ENCODE peak calls at places on chromosomes 12 and 14, in ten cellular contexts. H, P, F, R, O, L, E, M, K and V are unnamed samples.

GRCh38 chr12:120257041-120257821 is 8.3 kb downstream of the PXN start:
- DNase-seq in H (no peak), P (peak; percentile 88), F (peak; percentile 75), R (peak; percentile 86), O (peak; percentile 80), L (peak; percentile 92), E (no peak), M (peak; percentile 74), K (peak; percentile 78), V (no peak)

GRCh38 chr12:80216890-80217559 is 117.7 kb downstream of the OTOGL start:
- DNase-seq in H (peak; percentile 39), P (no peak), F (no peak), R (peak; percentile 49), O (no peak), L (peak; percentile 21), E (no peak), M (no peak), K (no peak), V (no peak)

GRCh38 chr12:77124767-77125166 is 59.4 kb upstream of the E2F7 start:
- DNase-seq in H (no peak), P (no peak), F (no peak), R (no peak), O (no peak), L (peak; percentile 82), E (no peak), M (no peak), K (no peak), V (no peak)

GRCh38 chr14:60773558-60773957 is 39.0 kb downstream of the MNAT1 start:
- DNase-seq in H (no peak), P (no peak), F (no peak), R (no peak), O (no peak), L (no peak), E (no peak), M (no peak), K (no peak), V (no peak)

GRCh38 chr14:76950043-76951020 is 78.2 kb downstream of the IRF2BPL start:
- DNase-seq in H (no peak), P (no peak), F (peak; percentile 52), R (no peak), O (no peak), L (peak; percentile 78), E (peak; percentile 53), M (no peak), K (no peak), V (no peak)

GRCh38 chr12:89674326-89674942 is 34.2 kb downstream of the ATP2B1 start:
- DNase-seq in H (no peak), P (no peak), F (no peak), R (no peak), O (no peak), L (no peak), E (no peak), M (no peak), K (no peak), V (no peak)

GRCh38 chr12:12979151-12979550 is 20.9 kb downstream of the HEBP1 start:
- DNase-seq in H (no peak), P (no peak), F (no peak), R (no peak), O (no peak), L (no peak), E (no peak), M (no peak), K (no peak), V (no peak)

GRCh38 chr12:18629916-18630315 is 107.9 kb downstream of the PLCZ1 start:
- DNase-seq in H (no peak), P (no peak), F (no peak), R (no peak), O (no peak), L (peak; percentile 3), E (no peak), M (no peak), K (no peak), V (no peak)

GRCh38 chr12:62207248-62207647 is 53.0 kb upstream of the USP15 start:
- DNase-seq in H (no peak), P (no peak), F (no peak), R (no peak), O (no peak), L (no peak), E (no peak), M (no peak), K (no peak), V (no peak)

GRCh38 chr12:92961949-92962348 is 32.9 kb upstream of the EEA1 start:
- DNase-seq in H (no peak), P (no peak), F (no peak), R (no peak), O (no peak), L (no peak), E (no peak), M (no peak), K (no peak), V (no peak)

GRCh38 chr14:102786758-102787157 is 9.5 kb downstream of the TRAF3 start:
- DNase-seq in H (no peak), P (no peak), F (no peak), R (no peak), O (no peak), L (no peak), E (no peak), M (no peak), K (no peak), V (no peak)

GRCh38 chr12:31019561-31020308 is 53.9 kb upstream of the DDX11 start:
- DNase-seq in H (no peak), P (peak; percentile 53), F (no peak), R (no peak), O (no peak), L (no peak), E (no peak), M (peak; percentile 3), K (no peak), V (no peak)

GRCh38 chr14:67622675-67623074 is 3.0 kb downstream of the ARG2 start:
- DNase-seq in H (no peak), P (peak; percentile 84), F (peak; percentile 13), R (no peak), O (no peak), L (peak; percentile 79), E (peak; percentile 49), M (no peak), K (peak; percentile 23), V (no peak)

GRCh38 chr12:54277823-54278276 is 2.1 kb downstream of the CBX5 start:
- DNase-seq in H (no peak), P (no peak), F (no peak), R (no peak), O (no peak), L (peak; percentile 31), E (no peak), M (no peak), K (no peak), V (no peak)

GRCh38 chr12:54270345-54270744 is 9.6 kb downstream of the CBX5 start:
- DNase-seq in H (no peak), P (no peak), F (no peak), R (no peak), O (no peak), L (no peak), E (no peak), M (no peak), K (no peak), V (no peak)

GRCh38 chr12:54272214-54272613 is 7.7 kb downstream of the CBX5 start:
- DNase-seq in H (no peak), P (no peak), F (no peak), R (no peak), O (no peak), L (no peak), E (no peak), M (no peak), K (no peak), V (no peak)

GRCh38 chr12:54276368-54276767 is 3.6 kb downstream of the CBX5 start:
- DNase-seq in H (no peak), P (no peak), F (no peak), R (no peak), O (no peak), L (no peak), E (no peak), M (no peak), K (no peak), V (no peak)

DNA sequence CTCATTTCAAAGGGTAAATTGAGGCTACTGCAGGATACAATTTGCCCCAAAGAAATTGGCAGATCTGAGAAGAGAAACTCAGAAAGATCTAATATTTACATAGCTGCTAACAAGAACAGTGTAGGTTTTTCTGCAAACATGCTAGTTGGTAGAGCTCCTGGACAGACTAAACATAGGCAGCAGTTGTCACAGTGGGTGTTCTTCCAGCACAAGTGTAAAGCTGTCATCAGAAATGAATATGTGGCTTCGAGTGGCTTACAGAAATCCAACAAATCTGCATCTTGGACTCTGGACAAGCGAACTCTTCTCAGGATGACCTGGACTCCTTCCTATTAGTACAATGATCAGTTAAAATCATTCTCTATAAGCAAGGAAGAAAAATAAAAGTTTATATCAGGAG is 5.9 kb downstream of the CBX5 start:
- DNase-seq in H (no peak), P (no peak), F (no peak), R (no peak), O (no peak), L (no peak), E (no peak), M (no peak), K (no peak), V (no peak)
- H3K4me3 ChIP-seq in H (no peak overlapping the region), P (no peak overlapping the region), F (no peak overlapping the region), R (no peak overlapping the region), O (no peak overlapping the region), L (no peak overlapping the region), E (no peak overlapping the region), M (no peak overlapping the region), K (no peak overlapping the region), V (no peak overlapping the region)

GRCh38 chr12:113860059-113860820 is 105.9 kb downstream of the RBM19 start:
- DNase-seq in H (no peak), P (no peak), F (no peak), R (no peak), O (no peak), L (no peak), E (no peak), M (no peak), K (no peak), V (no peak)
- H3K27ac ChIP-seq in H (no peak overlapping the region), P (no peak overlapping the region), F (no peak overlapping the region), R (no peak overlapping the region), O (no peak overlapping the region), L (peak overlapping the region; percentile 28), E (peak overlapping the region; percentile 51), M (no peak overlapping the region), K (no peak overlapping the region), V (no peak overlapping the region)

GRCh38 chr12:6638305-6638704 is 2.5 kb upstream of the LPAR5 start:
- DNase-seq in H (no peak), P (no peak), F (no peak), R (no peak), O (no peak), L (no peak), E (no peak), M (no peak), K (no peak), V (no peak)
- H3K4me3 ChIP-seq in H (no peak overlapping the region), P (no peak overlapping the region), F (no peak overlapping the region), R (no peak overlapping the region), O (no peak overlapping the region), L (no peak overlapping the region), E (no peak overlapping the region), M (no peak overlapping the region), K (no peak overlapping the region), V (no peak overlapping the region)

GRCh38 chr12:104339663-104340062 is 36.1 kb downstream of the EID3 start:
- DNase-seq in H (no peak), P (no peak), F (no peak), R (no peak), O (no peak), L (peak; percentile 57), E (no peak), M (no peak), K (no peak), V (no peak)
- H3K27ac ChIP-seq in H (no peak overlapping the region), P (peak overlapping the region; percentile 64), F (no peak overlapping the region), R (no peak overlapping the region), O (peak overlapping the region; percentile 11), L (peak overlapping the region; percentile 10), E (peak overlapping the region; percentile 60), M (no peak overlapping the region), K (no peak overlapping the region), V (peak overlapping the region; percentile 56)